ENCODE peak calls at places on chromosome 19, in six cellular contexts. E is heart right ventricle; M is activated CD8-positive, alpha-beta T cell treated with anti-CD3 and anti-CD28 coated beads for 36 hours; F is left lung; D is activated CD4-positive, alpha-beta T cell treated with anti-CD3 and anti-CD28 coated beads for 36 hours; W is lower lobe of right lung. Z is an unnamed sample.

GRCh38 chr19:49151339-49152217 is 3.6 kb downstream of the HRC start:
- ATAC-seq in E (no peak), W (peak), D (peak), F (peak), M (peak), Z (peak)

GRCh38 chr19:19637523-19638251 is 5.8 kb downstream of the GMIP start:
- ATAC-seq in W (peak), F (peak), E (no peak), D (no peak), M (no peak), Z (peak)

GRCh38 chr19:45419396-45419795 is 4.3 kb downstream of the ERCC1 start:
- ATAC-seq in M (no peak), E (no peak), F (no peak), W (peak), D (no peak), Z (no peak)

GRCh38 chr19:16976471-16976870 is 50.1 kb downstream of the CPAMD8 start:
- ATAC-seq in F (no peak), W (no peak), D (no peak), M (no peak), E (no peak), Z (no peak)

GRCh38 chr19:41691268-41691970 is 3.3 kb upstream of the CEACAM7 start:
- ATAC-seq in E (no peak), D (peak), W (peak), F (peak), M (peak), Z (no peak)

GRCh38 chr19:38006361-38007045 is 99.5 kb downstream of the SIPA1L3 start:
- ATAC-seq in D (no peak), W (no peak), E (no peak), F (no peak), M (no peak), Z (no peak)

GRCh38 chr19:15893498-15893897 is 4.4 kb downstream of the CYP4F2 start:
- ATAC-seq in M (no peak), F (no peak), W (no peak), E (no peak), D (no peak), Z (no peak)

GRCh38 chr19:17872251-17873001 is 681 bp downstream of the SLC5A5 start:
- ATAC-seq in M (peak), E (no peak), F (no peak), D (peak), W (peak), Z (peak)

GRCh38 chr19:38148337-38148736 is 75.7 kb downstream of the DPF1 start:
- ATAC-seq in W (no peak), E (peak), M (no peak), D (no peak), F (no peak), Z (no peak)

GRCh38 chr19:39126312-39126561 is 651 bp downstream of the PAK4 start:
- ATAC-seq in W (no peak), F (no peak), E (no peak), M (no peak), D (no peak), Z (no peak)

GRCh38 chr19:18135712-18136584 is 17.0 kb upstream of the PIK3R2 start:
- ATAC-seq in W (no peak), M (no peak), E (no peak), F (no peak), D (no peak), Z (no peak)

GRCh38 chr19:56839665-56840451 is 668 bp downstream of the PEG3 start:
- ATAC-seq in M (peak), D (no peak), E (peak), W (peak), F (peak), Z (peak)

GRCh38 chr19:36973844-36974195 is 57.7 kb downstream of the ZNF568 start:
- ATAC-seq in F (peak), M (no peak), W (no peak), E (no peak), D (no peak), Z (no peak)

GRCh38 chr19:9857920-9858746 is 23.0 kb downstream of the PIN1 start:
- ATAC-seq in F (no peak), D (peak), E (no peak), M (peak), W (no peak), Z (no peak)

GRCh38 chr19:49065905-49066512 is 1.4 kb upstream of the NTF4 start:
- ATAC-seq in W (no peak), M (no peak), F (no peak), E (no peak), D (no peak), Z (no peak)

GRCh38 chr19:35502751-35503150 is 10.7 kb downstream of the DMKN start:
- ATAC-seq in D (no peak), E (peak), W (no peak), M (no peak), F (no peak), Z (no peak)

Z was measured in esophagus mucosa.